ENCODE peak calls at places on chromosomes 12 and 14, in five cellular contexts. N is lower lobe of right lung; J is CD8-positive, alpha-beta T cell; Y is testis; H is stomach. Z is an unnamed sample.

GRCh38 chr12:106070611-106071010 is 68.1 kb downstream of the NUAK1 start:
- DNase-seq in N (no peak), H (no peak), Y (no peak), J (no peak), Z (no peak)

GRCh38 chr14:33709711-33710110 is 241.2 kb downstream of the EGLN3 start:
- DNase-seq in J (no peak), N (no peak), Y (no peak), H (no peak), Z (no peak)

GRCh38 chr12:47868552-47869031 is 36.2 kb downstream of the VDR start:
- DNase-seq in H (no peak), J (no peak), Y (no peak), N (no peak), Z (no peak)

GRCh38 chr12:119631930-119632678 is 35.8 kb upstream of the PRKAB1 start:
- DNase-seq in N (no peak), H (no peak), Y (no peak), J (no peak), Z (no peak)

GRCh38 chr12:112906712-112907414 is at the start of gene OAS1:
- DNase-seq in N (no peak), J (peak; percentile 37), H (peak; percentile 35), Y (peak; percentile 61), Z (peak; percentile 48)

GRCh38 chr12:19833775-19834501 is 394.6 kb downstream of the AEBP2 start:
- DNase-seq in H (no peak), J (no peak), N (no peak), Y (no peak), Z (no peak)

GRCh38 chr12:51403744-51404143 is 12.5 kb upstream of the GALNT6 start:
- DNase-seq in Y (peak; percentile 21), H (no peak), J (no peak), N (peak; percentile 77), Z (no peak)

GRCh38 chr14:36556811-36557433 is 25.5 kb downstream of the NKX2-8 start:
- DNase-seq in N (no peak), H (no peak), Y (peak; percentile 27), J (no peak), Z (no peak)

GRCh38 chr12:114166360-114166759 is 200.2 kb upstream of the RBM19 start:
- DNase-seq in H (no peak), N (no peak), J (no peak), Y (peak; percentile 51), Z (no peak)

GRCh38 chr14:37082431-37082830 is 90.0 kb downstream of the SLC25A21 start:
- DNase-seq in Y (no peak), N (no peak), J (no peak), H (no peak), Z (no peak)

GRCh38 chr14:43789458-43789857 is 717.6 kb downstream of the FSCB start:
- DNase-seq in Y (no peak), N (no peak), H (no peak), J (no peak), Z (no peak)

GRCh38 chr12:122807651-122808050 is 27.6 kb upstream of the HIP1R start:
- DNase-seq in J (no peak), H (no peak), N (no peak), Y (no peak), Z (no peak)

GRCh38 chr12:124370851-124371250 is 76.0 kb downstream of the RFLNA start:
- DNase-seq in H (no peak), N (no peak), J (no peak), Y (no peak), Z (no peak)

GRCh38 chr14:49612251-49612650 is 8.2 kb downstream of the RPL36AL start:
- DNase-seq in Y (no peak), N (no peak), H (no peak), J (no peak), Z (no peak)

GRCh38 chr14:51792819-51793218 is 67.6 kb upstream of the GNG2 start:
- DNase-seq in H (no peak), J (no peak), N (no peak), Y (no peak), Z (no peak)

GRCh38 chr12:78330131-78330530 is 499.4 kb downstream of the NAV3 start:
- DNase-seq in Y (no peak), J (no peak), N (no peak), H (no peak), Z (no peak)

GRCh38 chr14:103260629-103261124 is 73.4 kb upstream of the EIF5 start:
- DNase-seq in Y (peak; percentile 65), H (peak; percentile 67), N (peak; percentile 59), J (no peak), Z (no peak)

GRCh38 chr14:50619569-50620141 is 48.5 kb downstream of the SAV1 start:
- DNase-seq in N (no peak), J (no peak), H (no peak), Y (no peak), Z (no peak)

GRCh38 chr14:51873221-51873893 is 12.9 kb downstream of the GNG2 start:
- DNase-seq in N (no peak), Y (no peak), H (no peak), J (no peak), Z (no peak)

GRCh38 chr14:50357124-50357523 is 39.6 kb downstream of the CDKL1 start:
- DNase-seq in H (no peak), J (no peak), Y (no peak), N (no peak), Z (no peak)

GRCh38 chr12:78887008-78887407 is 22.4 kb downstream of the SYT1 start:
- DNase-seq in N (no peak), J (no peak), Y (no peak), H (no peak), Z (no peak)

GRCh38 chr12:24948816-24949722 is at the start of gene BCAT1:
- DNase-seq in H (peak; percentile 64), N (peak; percentile 86), J (no peak), Y (peak; percentile 89), Z (no peak)

GRCh38 chr14:64060199-64060545 is 207.4 kb downstream of the SYNE2 start:
- DNase-seq in N (no peak), Y (no peak), H (no peak), J (no peak), Z (no peak)
- H3K27ac ChIP-seq in N (no peak overlapping the region), Y (no peak overlapping the region), H (no peak overlapping the region), J (no peak overlapping the region), Z (no peak overlapping the region)

GRCh38 chr14:72644038-72644437 is 249.9 kb downstream of the DPF3 start:
- DNase-seq in N (no peak), Y (no peak), J (no peak), H (no peak), Z (no peak)
- H3K27ac ChIP-seq in N (no peak overlapping the region), Y (no peak overlapping the region), J (no peak overlapping the region), H (no peak overlapping the region), Z (no peak overlapping the region)

DNA sequence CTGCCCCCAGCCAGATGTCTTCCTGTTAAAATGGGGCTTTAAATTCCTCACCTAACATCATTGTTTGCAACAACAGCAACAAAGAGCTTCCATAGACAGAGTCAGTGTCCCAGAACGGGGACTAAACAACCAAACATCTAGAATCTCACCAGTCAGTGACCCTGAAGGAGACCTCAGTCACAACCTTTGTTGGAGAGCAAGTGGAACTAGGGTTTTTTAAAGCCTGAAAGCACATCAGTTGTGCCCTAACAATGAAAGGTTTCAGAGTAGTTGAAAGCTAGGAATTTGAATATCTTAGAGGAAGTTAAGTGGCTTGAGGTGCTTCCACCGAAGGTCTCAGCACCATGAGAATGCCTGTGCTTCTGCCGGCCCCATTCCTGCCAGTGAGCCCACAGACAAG is 5.0 kb upstream of the ALDH2 start:
- DNase-seq in H (no peak), Y (no peak), N (no peak), J (no peak), Z (no peak)
- H3K27ac ChIP-seq in H (no peak overlapping the region), Y (no peak overlapping the region), N (no peak overlapping the region), J (no peak overlapping the region), Z (no peak overlapping the region)

GRCh38 chr12:7128681-7129593 is at the start of gene RBP5:
- DNase-seq in H (no peak), N (no peak), Y (no peak), J (no peak), Z (no peak)

GRCh38 chr12:7130537-7130790 is 293 bp downstream of the CLSTN3 start:
- DNase-seq in J (no peak), N (no peak), H (no peak), Y (no peak), Z (no peak)

GRCh38 chr12:7131502-7131866 is 1.3 kb downstream of the CLSTN3 start:
- DNase-seq in N (no peak), H (no peak), Y (no peak), J (no peak), Z (no peak)

GRCh38 chr12:7130791-7131501 is 775 bp downstream of the CLSTN3 start:
- DNase-seq in N (peak; percentile 69), J (peak; percentile 34), H (peak; percentile 54), Y (peak; percentile 73), Z (peak; percentile 34)

GRCh38 chr12:7129647-7130536 is at the start of gene CLSTN3:
- DNase-seq in J (peak; percentile 80), H (peak; percentile 72), Y (peak; percentile 89), N (peak; percentile 80), Z (peak; percentile 81)
- H3K27ac ChIP-seq in J (peak within 1 kb of the TSS; percentile 73), H (peak within 1 kb of the TSS; percentile 76), Y (peak within 1 kb of the TSS; percentile 24), N (peak within 1 kb of the TSS; percentile 74), Z (peak within 1 kb of the TSS; percentile 58)

DNA sequence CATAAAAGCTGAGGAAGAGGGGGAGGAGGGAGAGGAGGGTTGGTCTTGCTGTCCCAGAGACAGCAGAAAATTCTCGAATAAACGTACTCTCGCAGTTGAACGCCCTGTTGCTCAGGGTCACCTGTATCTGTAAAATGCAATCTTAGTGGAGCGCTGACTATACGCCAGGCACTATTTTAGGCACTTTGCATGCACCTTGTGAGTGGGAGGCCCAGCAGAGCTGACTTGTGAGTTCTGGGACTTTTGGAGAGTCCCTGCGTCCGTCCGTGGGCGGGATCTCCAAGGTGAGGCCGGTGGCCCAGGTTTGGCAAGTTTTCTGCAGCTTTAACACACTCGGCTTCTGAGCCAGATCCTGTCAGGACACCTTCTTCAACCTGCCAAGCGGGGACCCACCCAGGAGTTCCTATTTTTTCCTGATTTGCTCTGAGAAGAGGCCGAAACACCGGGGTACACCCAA is 32.5 kb upstream of the PLEKHG6 start:
- DNase-seq in Y (peak; percentile 44), J (no peak), N (peak; percentile 83), H (peak; percentile 68), Z (no peak)
- H3K27ac ChIP-seq in Y (peak overlapping the region; percentile 73), J (no peak overlapping the region), N (peak overlapping the region; percentile 95), H (peak overlapping the region; percentile 91), Z (no peak overlapping the region)

GRCh38 chr12:59084758-59085383 is 164.6 kb upstream of the LRIG3 start:
- DNase-seq in Y (peak; percentile 29), H (no peak), J (no peak), N (no peak), Z (no peak)
- H3K27ac ChIP-seq in Y (no peak overlapping the region), H (peak overlapping the region; percentile 50), J (no peak overlapping the region), N (no peak overlapping the region), Z (no peak overlapping the region)